ENCODE peak calls at places on chromosomes 7 and 10, in eight cellular contexts. D, M, Q, Y, L, X, I and A are unnamed samples. For H3K4me1, the result is how much of the 10 kb centered on the place peaks cover.

GRCh38 chr7:70923086-70923845 is 208.7 kb upstream of the GALNT17 start:
- DNase-seq in Y (no peak), L (no peak), I (peak), Q (no peak), X (no peak), M (no peak), D (no peak), A (no peak)

GRCh38 chr10:116215651-116216050 is 57.4 kb downstream of the GFRA1 start:
- DNase-seq in L (no peak), M (no peak), D (no peak), Y (no peak), I (no peak), X (no peak), Q (no peak), A (no peak)

GRCh38 chr10:73414230-73414981 is 548 bp upstream of the ANXA7 start:
- DNase-seq in D (no peak), Y (no peak), M (no peak), L (no peak), I (no peak), X (no peak), Q (peak), A (no peak)

GRCh38 chr10:15245530-15245929 is 77.0 kb upstream of the NMT2 start:
- DNase-seq in X (peak), L (no peak), Y (no peak), I (peak), M (no peak), Q (no peak), D (no peak), A (no peak)

GRCh38 chr7:105319578-105319977 is 69.1 kb downstream of the SRPK2 start:
- DNase-seq in X (no peak), D (no peak), I (no peak), L (no peak), Q (peak), M (no peak), Y (no peak), A (no peak)

GRCh38 chr7:155973451-155973997 is 161.3 kb upstream of the SHH start:
- DNase-seq in M (no peak), Y (no peak), Q (no peak), D (no peak), X (no peak), I (no peak), L (no peak), A (no peak)

GRCh38 chr7:47942132-47942531 is 6.1 kb downstream of the PKD1L1 start:
- DNase-seq in D (no peak), Y (no peak), M (no peak), Q (no peak), L (no peak), I (no peak), X (peak), A (no peak)

GRCh38 chr7:92276486-92276885 is 30.7 kb downstream of the ANKIB1 start:
- DNase-seq in X (no peak), L (no peak), Y (no peak), M (no peak), I (no peak), D (no peak), Q (peak), A (no peak)

GRCh38 chr10:12716042-12716441 is 285.5 kb downstream of the CCDC3 start:
- DNase-seq in Q (no peak), M (no peak), X (no peak), D (no peak), Y (no peak), I (no peak), L (no peak), A (no peak)

GRCh38 chr7:42522227-42522991 is 285.4 kb upstream of the GLI3 start:
- DNase-seq in I (peak), D (no peak), X (no peak), L (no peak), Y (no peak), Q (peak), M (no peak), A (no peak)

GRCh38 chr10:62492012-62492869 is 118.1 kb downstream of the ZNF365 start:
- DNase-seq in Q (peak), L (no peak), I (peak), M (no peak), X (no peak), Y (peak), D (no peak), A (no peak)

GRCh38 chr7:2633538-2634264 is 1.9 kb downstream of the TTYH3 start:
- DNase-seq in I (no peak), X (no peak), L (no peak), D (no peak), Q (no peak), Y (no peak), M (no peak), A (peak)

GRCh38 chr10:102327002-102327401 is 68.5 kb upstream of the NFKB2 start:
- DNase-seq in I (peak), Y (no peak), M (no peak), L (no peak), X (no peak), Q (no peak), D (no peak), A (no peak)

GRCh38 chr10:121442086-121442485 is 156.2 kb downstream of the FGFR2 start:
- DNase-seq in Y (no peak), X (no peak), D (no peak), I (no peak), Q (no peak), M (no peak), L (no peak), A (no peak)

GRCh38 chr7:76338298-76339084 is 20.3 kb downstream of the YWHAG start:
- DNase-seq in M (no peak), D (no peak), Q (no peak), I (no peak), L (no peak), Y (no peak), X (no peak), A (no peak)

GRCh38 chr10:62352356-62352963 is 21.7 kb upstream of the ZNF365 start:
- DNase-seq in D (no peak), L (no peak), X (no peak), I (no peak), Q (no peak), Y (no peak), M (no peak), A (no peak)

GRCh38 chr7:21550821-21551531 is 8.1 kb downstream of the DNAH11 start:
- DNase-seq in I (peak), D (no peak), Y (no peak), M (no peak), X (no peak), Q (no peak), L (peak), A (no peak)

GRCh38 chr10:69321865-69322264 is 43.6 kb downstream of the HK1 start:
- DNase-seq in D (no peak), L (no peak), M (no peak), I (no peak), Q (no peak), Y (no peak), X (no peak), A (no peak)
- H3K27ac ChIP-seq in D (peak), L (no peak), M (no peak), I (no peak), Q (no peak), Y (peak), X (no peak), A (peak)

GRCh38 chr10:4767033-4767814 is 58.8 kb upstream of the AKR1E2 start:
- DNase-seq in L (peak), I (peak), X (no peak), D (peak), M (no peak), Y (peak), Q (no peak), A (no peak)

GRCh38 chr10:4766449-4766848 is 59.6 kb upstream of the AKR1E2 start:
- DNase-seq in D (no peak), Q (no peak), L (no peak), Y (no peak), M (no peak), X (no peak), I (no peak), A (no peak)

GRCh38 chr10:4765428-4765827 is 60.6 kb upstream of the AKR1E2 start:
- DNase-seq in Q (no peak), M (no peak), I (no peak), X (no peak), D (no peak), Y (no peak), L (no peak), A (no peak)

GRCh38 chr10:4763960-4764428 is 62.0 kb upstream of the AKR1E2 start:
- DNase-seq in I (no peak), L (no peak), X (no peak), M (no peak), D (no peak), Y (peak), Q (no peak), A (no peak)

DNA sequence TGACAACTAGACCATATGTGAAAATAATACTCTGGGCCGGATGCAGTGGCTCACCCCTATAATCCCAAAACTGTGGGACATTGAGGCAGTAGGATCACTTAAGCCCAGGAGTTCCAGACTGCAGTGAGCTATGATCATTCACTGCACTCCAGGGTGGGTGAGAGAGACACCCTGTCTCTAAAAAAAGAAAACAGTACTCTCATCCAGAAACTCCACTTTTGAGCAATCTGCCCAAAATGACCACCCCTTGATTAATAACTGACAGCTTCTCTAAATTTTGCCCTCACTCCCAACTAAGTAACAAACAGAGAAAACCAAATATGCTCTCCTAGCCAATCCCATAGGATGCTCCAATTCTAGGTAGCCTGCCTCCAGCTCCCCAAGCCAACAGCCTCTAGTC is 62.5 kb upstream of the AKR1E2 start:
- DNase-seq in I (no peak), L (no peak), Y (no peak), Q (no peak), D (no peak), M (no peak), X (no peak), A (no peak)
- H3K4me1 ChIP-seq in I (under half), L (under half), Y (under half), Q (under half), D (under half), M (under half), X (under half), A (under half)

GRCh38 chr10:28840202-28840601 is 162.9 kb downstream of the BAMBI start:
- DNase-seq in I (no peak), M (no peak), Q (no peak), Y (no peak), L (no peak), D (no peak), X (no peak), A (no peak)

GRCh38 chr10:28841625-28842024 is 164.3 kb downstream of the BAMBI start:
- DNase-seq in Q (no peak), I (no peak), X (no peak), Y (no peak), L (no peak), M (no peak), D (no peak), A (no peak)

GRCh38 chr10:28840954-28841353 is 163.6 kb downstream of the BAMBI start:
- DNase-seq in Q (no peak), D (no peak), L (no peak), M (no peak), I (no peak), X (no peak), Y (no peak), A (no peak)

GRCh38 chr10:28839600-28840007 is 162.3 kb downstream of the BAMBI start:
- DNase-seq in I (no peak), M (no peak), Y (no peak), D (peak), Q (no peak), L (peak), X (no peak), A (peak)

DNA sequence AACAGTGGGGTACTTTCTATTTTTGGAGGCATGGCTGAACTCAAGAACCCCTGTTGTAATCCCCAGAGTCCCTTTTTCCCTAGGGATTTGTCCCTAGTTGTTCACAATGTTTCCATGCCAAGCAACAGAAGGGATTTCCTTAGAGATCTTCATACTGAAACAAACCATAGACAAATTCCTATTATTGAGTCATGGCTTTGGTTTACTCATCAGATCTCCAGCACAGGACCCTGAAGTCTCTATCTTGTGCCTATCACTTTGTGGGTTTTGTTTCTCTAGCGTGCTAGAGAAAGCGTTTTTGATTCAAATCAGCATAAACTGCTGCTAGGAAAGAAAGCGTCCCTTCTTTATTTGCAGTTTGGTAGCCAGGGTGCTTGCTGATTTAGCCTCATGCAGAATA is 165.0 kb downstream of the BAMBI start:
- DNase-seq in D (no peak), Y (no peak), M (no peak), I (no peak), X (no peak), Q (no peak), L (no peak), A (no peak)
- H3K27ac ChIP-seq in D (peak), Y (no peak), M (no peak), I (no peak), X (no peak), Q (no peak), L (no peak), A (peak)

GRCh38 chr10:71747039-71747807 is 26.1 kb downstream of the VSIR start:
- DNase-seq in X (no peak), L (no peak), I (no peak), Q (no peak), D (no peak), M (no peak), Y (no peak), A (no peak)
- H3K4me1 ChIP-seq in X (half or more), L (under half), I (under half), Q (under half), D (half or more), M (under half), Y (under half), A (half or more)

DNA sequence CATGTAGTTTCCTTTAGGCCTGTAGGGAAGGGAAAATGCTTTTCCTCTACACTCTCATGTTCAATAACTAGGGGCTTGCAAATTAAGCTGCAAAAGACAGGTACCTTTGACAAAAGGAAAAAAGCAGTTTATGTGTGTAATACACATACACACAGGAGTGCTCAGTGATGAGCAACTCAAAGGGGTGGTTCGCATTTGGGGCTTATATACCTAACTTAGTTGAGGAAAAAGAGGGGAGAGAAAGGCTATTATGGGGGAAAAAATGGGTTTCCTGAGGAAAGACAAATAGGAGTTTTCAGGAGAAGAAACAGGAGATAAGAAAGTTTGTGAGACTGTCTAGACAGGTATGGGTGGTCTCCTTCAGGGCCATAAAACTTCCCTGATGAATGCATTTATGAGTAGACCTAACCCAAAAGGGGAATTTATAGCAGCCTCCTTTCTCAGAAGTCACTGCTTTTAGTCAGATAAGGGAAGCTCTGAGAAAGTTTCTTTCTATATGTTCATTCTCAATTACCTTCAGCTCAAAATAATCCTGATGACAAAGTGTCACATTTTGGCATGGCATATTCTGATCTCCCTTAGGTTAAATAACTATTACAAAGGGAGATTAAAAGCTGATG is 55.1 kb upstream of the EZH2 start:
- DNase-seq in Y (no peak), I (no peak), L (no peak), Q (no peak), M (no peak), X (no peak), D (no peak), A (no peak)
- H3K27ac ChIP-seq in Y (no peak), I (no peak), L (no peak), Q (no peak), M (no peak), X (no peak), D (no peak), A (no peak)

GRCh38 chr7:101238226-101239182 is 902 bp upstream of the CLDN15 start:
- DNase-seq in M (no peak), D (no peak), X (no peak), I (no peak), Q (no peak), Y (no peak), L (no peak), A (no peak)
- H3K4me1 ChIP-seq in M (under half), D (half or more), X (under half), I (under half), Q (under half), Y (under half), L (under half), A (half or more)

GRCh38 chr7:27194641-27195379 is 5.1 kb downstream of the HOXA13 start:
- DNase-seq in L (peak), I (no peak), M (no peak), D (no peak), X (peak), Q (no peak), Y (no peak), A (no peak)
- H3K27ac ChIP-seq in L (peak), I (no peak), M (no peak), D (no peak), X (no peak), Q (no peak), Y (no peak), A (no peak)